ENCODE peak calls at places on chromosomes 5 and 9, in five cellular contexts. B is WTC11, U is A549, O is K562, E is HepG2. S is an unnamed sample.

GRCh38 chr5:72178910-72179815 is 71.9 kb downstream of the MAP1B start:
- DNase-seq in O (no peak), U (peak; percentile 17), B (peak; percentile 20), E (no peak), S (no peak)

GRCh38 chr9:127781821-127782220 is 3.4 kb upstream of the SH2D3C start:
- DNase-seq in O (no peak), E (no peak), B (no peak), U (no peak), S (no peak)

GRCh38 chr9:112249277-112249676 is 74.2 kb upstream of the SUSD1 start:
- DNase-seq in U (peak; percentile 6), E (no peak), B (no peak), O (no peak), S (peak; percentile 39)

GRCh38 chr5:140148508-140148907 is 22.8 kb downstream of the IGIP start:
- DNase-seq in B (peak; percentile 71), E (peak; percentile 39), U (peak; percentile 65), O (peak; percentile 77), S (no peak)

GRCh38 chr9:114351932-114352331 is 22.3 kb downstream of the ORM2 start:
- DNase-seq in U (no peak), B (no peak), O (no peak), E (no peak), S (no peak)

GRCh38 chr5:115770466-115770865 is 46.0 kb downstream of the CDO1 start:
- DNase-seq in U (no peak), O (peak; percentile 18), B (peak; percentile 72), E (peak; percentile 31), S (no peak)

GRCh38 chr5:171122372-171122771 is 186.7 kb upstream of the TLX3 start:
- DNase-seq in E (no peak), O (no peak), U (no peak), B (no peak), S (no peak)

GRCh38 chr9:114988962-114989599 is 58.7 kb upstream of the TNFSF8 start:
- DNase-seq in B (no peak), U (no peak), E (no peak), O (no peak), S (peak; percentile 26)

GRCh38 chr5:139453683-139454567 is 8.6 kb downstream of the ECSCR start:
- DNase-seq in B (no peak), E (no peak), O (no peak), U (no peak), S (no peak)

GRCh38 chr9:18726546-18726945 is 252.6 kb downstream of the ADAMTSL1 start:
- DNase-seq in O (no peak), U (no peak), B (no peak), E (no peak), S (no peak)

GRCh38 chr5:132414634-132415377 is 45.3 kb downstream of the SLC22A5 start:
- DNase-seq in O (no peak), E (peak; percentile 53), B (no peak), U (peak; percentile 60), S (no peak)

GRCh38 chr9:1386420-1386819 is 336.3 kb downstream of the DMRT2 start:
- DNase-seq in U (no peak), O (peak; percentile 8), B (no peak), E (no peak), S (no peak)

GRCh38 chr9:129889936-129890717 is 54.9 kb downstream of the USP20 start:
- DNase-seq in E (no peak), U (no peak), B (peak; percentile 77), O (no peak), S (peak; percentile 31)

GRCh38 chr5:5377780-5378179 is 44.7 kb upstream of the ICE1 start:
- DNase-seq in B (no peak), U (no peak), E (no peak), O (no peak), S (no peak)

GRCh38 chr5:150671509-150672236 is 10.6 kb downstream of the MYOZ3 start:
- DNase-seq in O (no peak), E (no peak), U (no peak), B (peak; percentile 67), S (no peak)

GRCh38 chr9:126637002-126637849 is 23.5 kb downstream of the LMX1B start:
- DNase-seq in U (no peak), B (no peak), E (no peak), O (no peak), S (no peak)

GRCh38 chr5:115147052-115147451 is 22.7 kb downstream of the TRIM36 start:
- DNase-seq in B (no peak), U (no peak), E (no peak), O (no peak), S (no peak)

GRCh38 chr9:79883073-79883645 is 311.4 kb downstream of the TLE4 start:
- DNase-seq in U (no peak), E (no peak), O (no peak), B (no peak), S (no peak)

GRCh38 chr5:146461319-146461718 is 14.2 kb downstream of the TCERG1 start:
- DNase-seq in E (no peak), O (no peak), B (no peak), U (no peak), S (no peak)

GRCh38 chr5:53825016-53825415 is 264.6 kb downstream of the NDUFS4 start:
- DNase-seq in B (no peak), O (no peak), U (no peak), E (no peak), S (no peak)

GRCh38 chr5:72883850-72884249 is 67.4 kb downstream of the TNPO1 start:
- DNase-seq in B (no peak), O (no peak), U (no peak), E (peak; percentile 31), S (no peak)

GRCh38 chr5:54524704-54525103 is 7.1 kb downstream of the SNX18 start:
- DNase-seq in E (no peak), U (no peak), B (no peak), O (no peak), S (no peak)

GRCh38 chr5:135388860-135389435 is 10.1 kb downstream of the MACROH2A1 start:
- DNase-seq in B (no peak), O (no peak), E (no peak), U (no peak), S (no peak)

GRCh38 chr9:111516061-111516465 is 8.9 kb upstream of the ZNF483 start:
- DNase-seq in U (no peak), O (no peak), B (no peak), E (peak; percentile 60), S (peak; percentile 5)

GRCh38 chr9:35763803-35764202 is 9.7 kb upstream of the MSMP start:
- DNase-seq in E (no peak), B (no peak), O (no peak), U (no peak), S (no peak)

GRCh38 chr5:173739741-173740140 is 123.3 kb upstream of the BOD1 start:
- DNase-seq in U (no peak), O (no peak), E (no peak), B (no peak), S (no peak)

GRCh38 chr9:96447406-96447805 is 2.6 kb upstream of the HABP4 start:
- DNase-seq in E (no peak), B (no peak), U (no peak), O (no peak), S (no peak)

GRCh38 chr9:96437454-96437853 is 12.5 kb upstream of the HABP4 start:
- DNase-seq in E (no peak), O (no peak), U (no peak), B (no peak), S (no peak)

GRCh38 chr9:96441798-96442445 is 8.0 kb upstream of the HABP4 start:
- DNase-seq in U (no peak), O (peak; percentile 35), B (no peak), E (peak; percentile 68), S (no peak)

GRCh38 chr9:96440671-96441199 is 9.2 kb upstream of the HABP4 start:
- DNase-seq in O (no peak), U (no peak), E (no peak), B (no peak), S (no peak)

GRCh38 chr9:96442491-96442890 is 7.5 kb upstream of the HABP4 start:
- DNase-seq in E (no peak), B (no peak), U (no peak), O (no peak), S (no peak)
- TF ChIP-seq ESRRA in E (no peak), B (no peak), U (no peak), O (no peak), S (no peak)

DNA sequence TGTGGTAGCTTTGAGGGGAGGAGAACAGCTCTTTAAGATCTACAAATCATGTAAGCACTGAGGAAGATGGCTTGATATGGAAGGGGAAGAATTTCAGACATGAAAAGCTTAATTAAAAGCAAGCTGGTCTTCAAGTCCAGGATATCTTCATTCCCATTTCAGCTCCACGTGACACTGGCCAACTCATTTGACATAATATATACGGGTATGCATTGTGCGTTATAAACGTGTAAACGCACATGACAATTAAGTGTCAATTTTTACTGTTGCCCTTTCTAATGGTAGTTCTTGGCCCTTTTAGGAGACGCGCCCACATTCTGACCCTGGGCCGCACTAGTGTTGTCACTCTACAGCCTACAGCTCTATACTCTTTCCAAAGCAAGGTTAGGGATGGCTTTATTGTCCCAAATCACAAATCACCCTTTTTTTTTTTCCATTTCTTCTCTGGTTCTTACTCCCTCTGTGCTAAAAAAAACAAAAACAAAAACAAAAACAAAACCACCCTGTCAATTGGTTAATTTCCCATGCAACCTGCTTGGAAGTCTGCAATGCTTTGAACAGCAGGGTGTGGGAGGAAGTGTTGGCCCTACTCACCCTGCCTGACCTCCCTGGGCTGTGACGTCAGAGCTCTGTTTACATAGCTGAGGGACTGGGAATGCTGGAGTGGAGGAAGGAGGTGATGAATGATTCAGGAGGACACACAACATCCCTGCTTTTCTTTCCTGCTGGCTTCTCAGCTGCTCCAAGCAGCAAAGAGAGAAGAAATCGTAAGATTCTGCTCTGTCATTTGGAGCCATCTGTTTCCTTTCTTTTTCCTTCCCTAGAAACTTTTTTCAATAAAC is 19.3 kb downstream of the RFK start:
- DNase-seq in O (peak; percentile 17), U (peak; percentile 94), B (peak; percentile 33), E (peak; percentile 85), S (no peak)
- TF ChIP-seq ESRRA in O (no peak), U (no peak), B (no peak), E (no peak), S (no peak)

GRCh38 chr5:127875235-127876021 is 172.2 kb downstream of the CCDC192 start:
- DNase-seq in U (peak; percentile 61), O (peak; percentile 16), B (peak; percentile 37), E (peak; percentile 75), S (peak; percentile 71)
- TF ChIP-seq ESRRA in U (no peak), O (no peak), B (no peak), E (no peak), S (no peak)

DNA sequence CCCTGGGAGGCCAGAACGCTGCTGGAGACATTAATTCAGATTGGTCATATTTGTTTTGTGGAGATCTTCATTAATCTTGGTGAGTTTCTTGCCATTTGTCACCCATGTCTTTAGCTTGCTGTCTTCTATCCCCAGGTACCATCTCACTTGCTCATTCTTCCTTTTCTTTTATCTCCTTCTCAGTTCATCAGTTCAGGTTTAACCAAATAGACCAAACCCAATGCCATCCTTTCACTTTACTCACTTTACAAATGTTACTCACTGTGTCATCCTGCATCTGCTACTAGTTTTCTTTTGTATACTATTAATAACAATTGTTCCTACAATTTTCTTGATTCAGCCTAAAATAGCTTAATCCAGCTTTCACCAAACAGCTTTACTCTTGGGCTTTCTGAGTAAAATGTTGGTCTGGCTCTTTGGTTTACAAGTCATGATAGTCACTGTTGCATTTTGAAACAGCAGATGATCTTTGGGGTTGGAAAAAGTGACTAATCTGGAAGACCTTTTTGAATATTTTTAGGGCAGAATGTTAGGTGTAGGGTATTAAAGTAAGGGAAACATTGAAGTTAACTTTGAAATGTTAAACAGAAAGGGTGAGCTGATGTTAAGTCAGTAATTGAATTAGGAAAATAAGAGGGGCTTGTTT is 246.9 kb downstream of the ZSWIM6 start:
- DNase-seq in B (no peak), E (no peak), U (no peak), O (no peak), S (no peak)
- TF ChIP-seq ESRRA in B (no peak), E (no peak), U (no peak), O (no peak), S (no peak)

GRCh38 chr9:34522091-34522887 is 501 bp downstream of the ENHO start:
- DNase-seq in U (no peak), E (no peak), B (no peak), O (no peak), S (no peak)
- TF ChIP-seq ESRRA in U (no peak), E (no peak), B (no peak), O (no peak), S (no peak)